ENCODE peak calls at places on chromosomes 1 and 21, in ten cellular contexts. U is fibroblast of mammary gland, B is GM20000, W is OCI-LY7, Y is AG04449, E is brain microvascular endothelial cell, I is A673, P is WTC11, X is HFFc6, O is endothelial cell of umbilical vein. R is an unnamed sample.

GRCh38 chr1:28675921-28676257 is 7.3 kb downstream of the GMEB1 start:
- DNase-seq in U (no peak), B (no peak), W (no peak), Y (no peak), E (no peak), I (no peak), P (no peak), X (no peak), O (no peak), R (no peak)

GRCh38 chr1:210373628-210373877 is 44.9 kb downstream of the HHAT start:
- DNase-seq in U (no peak), B (no peak), W (no peak), Y (no peak), E (no peak), I (no peak), P (no peak), X (no peak), O (no peak), R (no peak)

GRCh38 chr1:181077576-181078242 is 10.8 kb upstream of the IER5 start:
- DNase-seq in U (peak; percentile 23), B (no peak), W (no peak), Y (no peak), E (no peak), I (no peak), P (no peak), X (peak; percentile 43), O (no peak), R (no peak)

GRCh38 chr1:182170941-182171461 is 109.5 kb upstream of the ZNF648 start:
- DNase-seq in U (no peak), B (peak; percentile 30), W (no peak), Y (no peak), E (no peak), I (no peak), P (no peak), X (no peak), O (no peak), R (peak; percentile 36)

GRCh38 chr1:160206421-160207117 is 1.4 kb downstream of the PEA15 start:
- DNase-seq in U (peak; percentile 82), B (peak; percentile 38), W (peak; percentile 32), Y (peak; percentile 73), E (peak; percentile 87), I (no peak), P (no peak), X (peak; percentile 88), O (peak; percentile 60), R (no peak)

GRCh38 chr1:62508187-62508758 is 71.4 kb downstream of the USP1 start:
- DNase-seq in U (peak; percentile 67), B (peak; percentile 28), W (peak; percentile 42), Y (peak; percentile 5), E (peak; percentile 59), I (peak; percentile 61), P (no peak), X (peak; percentile 40), O (peak; percentile 56), R (peak; percentile 41)

GRCh38 chr1:231052777-231053176 is 12.7 kb upstream of the FAM89A start:
- DNase-seq in U (no peak), B (no peak), W (no peak), Y (no peak), E (no peak), I (no peak), P (no peak), X (no peak), O (no peak), R (no peak)

GRCh38 chr1:245715970-245716369 is 561.2 kb downstream of the KIF26B start:
- DNase-seq in U (peak; percentile 90), B (no peak), W (no peak), Y (peak; percentile 31), E (peak; percentile 55), I (no peak), P (no peak), X (peak; percentile 88), O (no peak), R (no peak)

GRCh38 chr1:54875000-54875399 is 12.0 kb downstream of the DHCR24 start:
- DNase-seq in U (peak; percentile 54), B (no peak), W (no peak), Y (no peak), E (no peak), I (no peak), P (no peak), X (no peak), O (no peak), R (no peak)

GRCh38 chr1:41917835-41918449 is 780 bp downstream of the HIVEP3 start:
- DNase-seq in U (no peak), B (peak; percentile 49), W (no peak), Y (no peak), E (no peak), I (peak; percentile 41), P (peak; percentile 65), X (no peak), O (peak; percentile 57), R (peak; percentile 53)

GRCh38 chr1:212791676-212792395 is at the start of the genes NSL1 and TATDN3:
- DNase-seq in U (peak; percentile 92), B (peak; percentile 77), W (peak; percentile 94), Y (no peak), E (peak; percentile 86), I (peak; percentile 95), P (peak; percentile 96), X (peak; percentile 92), O (peak; percentile 95), R (peak; percentile 85)

GRCh38 chr21:29217818-29218252 is 80.9 kb upstream of the BACH1 start:
- DNase-seq in U (peak; percentile 99), B (no peak), W (no peak), Y (peak; percentile 98), E (peak; percentile 93), I (peak; percentile 61), P (no peak), X (peak; percentile 92), O (peak; percentile 97), R (no peak)

GRCh38 chr1:93905734-93906133 is 3.5 kb downstream of the GCLM start:
- DNase-seq in U (peak; percentile 74), B (no peak), W (no peak), Y (no peak), E (peak; percentile 5), I (no peak), P (no peak), X (peak; percentile 69), O (peak; percentile 63), R (no peak)

GRCh38 chr21:45037986-45038385 is 36.4 kb upstream of the ADARB1 start:
- DNase-seq in U (no peak), B (no peak), W (no peak), Y (no peak), E (no peak), I (no peak), P (no peak), X (no peak), O (no peak), R (no peak)

GRCh38 chr1:65830306-65830705 is 37.6 kb downstream of the PDE4B start:
- DNase-seq in U (no peak), B (no peak), W (no peak), Y (no peak), E (no peak), I (no peak), P (no peak), X (no peak), O (no peak), R (no peak)

GRCh38 chr1:111747282-111747734 is 8.1 kb upstream of the INKA2 start:
- DNase-seq in U (peak; percentile 86), B (peak; percentile 77), W (peak; percentile 83), Y (no peak), E (peak; percentile 76), I (peak; percentile 85), P (peak; percentile 65), X (peak; percentile 73), O (peak; percentile 71), R (peak; percentile 75)

GRCh38 chr1:232335261-232335660 is 294.7 kb downstream of the SIPA1L2 start:
- DNase-seq in U (no peak), B (no peak), W (no peak), Y (no peak), E (no peak), I (no peak), P (no peak), X (no peak), O (no peak), R (no peak)

GRCh38 chr1:31674626-31675025 is 29.2 kb downstream of the COL16A1 start:
- DNase-seq in U (no peak), B (no peak), W (no peak), Y (no peak), E (no peak), I (no peak), P (no peak), X (peak; percentile 60), O (no peak), R (no peak)
- TF ChIP-seq CTCF in U (no peak), B (no peak), W (no peak), Y (no peak), E (no peak), I (no peak), P (no peak), X (no peak), O (no peak), R (no peak)

GRCh38 chr1:31263408-31263807 is 23.7 kb upstream of the NKAIN1 start:
- DNase-seq in U (no peak), B (no peak), W (no peak), Y (no peak), E (no peak), I (no peak), P (no peak), X (no peak), O (no peak), R (no peak)
- TF ChIP-seq CTCF in U (no peak), B (no peak), W (no peak), Y (no peak), E (no peak), I (no peak), P (no peak), X (no peak), O (no peak), R (no peak)

DNA sequence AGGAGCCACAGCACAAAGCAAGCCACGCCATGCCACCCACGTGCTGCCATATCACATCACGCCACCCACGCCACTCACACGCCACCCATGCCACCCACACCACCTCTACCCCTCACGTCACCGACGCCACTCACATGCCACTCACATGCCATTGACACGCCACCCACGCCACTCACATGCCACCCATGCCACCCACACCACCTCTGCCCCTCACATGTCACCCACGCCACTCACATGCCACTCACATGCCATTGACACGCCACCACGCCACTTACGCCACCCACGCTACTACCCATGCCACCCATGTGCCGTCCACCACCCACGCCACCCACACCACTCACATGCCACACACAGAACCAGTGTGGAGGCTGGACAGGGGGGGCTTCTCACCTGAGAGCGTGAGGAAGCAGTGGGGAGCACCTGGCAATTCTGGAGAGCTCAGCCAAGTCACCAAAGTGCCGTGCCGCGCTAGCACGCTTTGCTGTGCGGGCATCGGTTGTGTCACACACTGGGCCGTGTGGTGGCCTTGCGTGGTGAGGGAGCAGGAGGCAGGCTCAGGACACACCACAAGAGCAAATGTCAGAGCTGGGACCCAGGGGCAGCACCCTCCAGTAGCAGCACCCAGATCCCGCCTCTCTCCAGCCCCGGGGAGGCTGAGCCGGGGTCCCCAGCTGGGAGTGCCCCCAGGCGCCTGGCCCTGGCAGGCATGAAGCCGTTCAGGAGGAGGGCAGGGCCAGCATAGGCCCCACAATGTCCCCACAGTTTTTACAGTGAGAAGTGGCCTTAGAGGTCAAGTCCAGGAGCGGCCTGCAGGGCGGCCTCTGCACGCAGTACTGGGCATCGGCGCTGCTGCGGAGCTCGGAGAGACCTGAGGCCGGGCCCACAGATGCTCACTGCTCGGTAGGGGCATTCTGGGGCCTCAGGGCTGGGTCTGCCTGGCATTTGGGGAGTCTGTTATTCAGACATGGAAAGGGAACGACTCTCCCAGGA is 70.0 kb downstream of the AGPAT3 start:
- DNase-seq in U (no peak), B (no peak), W (no peak), Y (no peak), E (no peak), I (no peak), P (no peak), X (no peak), O (no peak), R (no peak)
- TF ChIP-seq CTCF in U (no peak), B (no peak), W (no peak), Y (no peak), E (no peak), I (no peak), P (no peak), X (no peak), O (no peak), R (no peak)

GRCh38 chr1:37177230-37177864 is 143.0 kb upstream of the GRIK3 start:
- DNase-seq in U (peak; percentile 11), B (peak; percentile 18), W (peak; percentile 50), Y (no peak), E (peak; percentile 8), I (peak; percentile 55), P (peak; percentile 69), X (no peak), O (peak; percentile 21), R (no peak)
- TF ChIP-seq CTCF in U (peak; percentile 13), B (peak; percentile 39), W (peak; percentile 77), Y (no peak), E (peak; percentile 26), I (peak; percentile 51), P (no peak), X (peak; percentile 13), O (peak; percentile 35), R (peak; percentile 15)

R was measured in GM13976.